ENCODE peak calls at places on chromosomes 1 and 21, in four cellular contexts. A is Caki2; I is effector CD4-positive, alpha-beta T cell; D is HEK293T. N is an unnamed sample.

GRCh38 chr1:26234644-26235384 is 814 bp downstream of the CEP85 start:
- DNase-seq in D (peak), I (no peak), A (peak), N (peak)

GRCh38 chr1:183180634-183181056 is 5.4 kb upstream of the LAMC2 start:
- DNase-seq in I (no peak), D (no peak), A (peak), N (peak)

GRCh38 chr1:2382621-2383361 is 8.6 kb downstream of the MORN1 start:
- DNase-seq in A (no peak), I (no peak), D (peak), N (peak)

GRCh38 chr1:246567258-246568235 is 1.3 kb downstream of the CNST start:
- DNase-seq in I (no peak), D (no peak), A (peak), N (no peak)

GRCh38 chr1:223230161-223230881 is 87.3 kb upstream of the TLR5 start:
- DNase-seq in I (no peak), A (no peak), D (no peak), N (peak)

GRCh38 chr1:114982251-114982650 is 47.4 kb upstream of the TSHB start:
- DNase-seq in I (no peak), A (peak), D (no peak), N (no peak)

GRCh38 chr1:236035681-236036101 is 29.2 kb downstream of the NID1 start:
- DNase-seq in D (no peak), A (no peak), I (no peak), N (no peak)

GRCh38 chr1:25743164-25744139 is 56.5 kb upstream of the SELENON start:
- DNase-seq in A (no peak), I (no peak), D (no peak), N (no peak)

GRCh38 chr1:21814241-21814918 is 2.3 kb downstream of the LDLRAD2 start:
- DNase-seq in I (no peak), D (no peak), A (no peak), N (peak)

GRCh38 chr1:31745898-31746668 is 18.1 kb downstream of the ADGRB2 start:
- DNase-seq in D (no peak), A (no peak), I (no peak), N (no peak)

GRCh38 chr1:109134423-109134822 is 20.5 kb downstream of the ELAPOR1 start:
- DNase-seq in I (no peak), A (no peak), D (no peak), N (no peak)

GRCh38 chr1:229860926-229861325 is 206.1 kb upstream of the GALNT2 start:
- DNase-seq in I (no peak), A (no peak), D (no peak), N (no peak)

GRCh38 chr1:78691995-78692747 is 42.5 kb downstream of the IFI44 start:
- DNase-seq in D (no peak), I (no peak), A (no peak), N (no peak)

GRCh38 chr21:45308211-45309068 is 20.7 kb upstream of the POFUT2 start:
- DNase-seq in D (no peak), A (no peak), I (no peak), N (peak)

GRCh38 chr1:211133841-211134669 is at the start of gene KCNH1:
- DNase-seq in I (peak), D (peak), A (peak), N (peak)

GRCh38 chr1:59477286-59477685 is 180.4 kb downstream of the FGGY start:
- DNase-seq in A (no peak), D (no peak), I (no peak), N (no peak)

GRCh38 chr1:187203257-187203656 is 374.5 kb downstream of the PLA2G4A start:
- DNase-seq in A (peak), I (no peak), D (no peak), N (peak)

GRCh38 chr1:29603622-29604021 is 367.3 kb downstream of the PTPRU start:
- DNase-seq in A (no peak), D (no peak), I (no peak), N (no peak)

GRCh38 chr1:91173379-91173890 is 151.6 kb upstream of the ZNF644 start:
- DNase-seq in I (no peak), A (no peak), D (no peak), N (no peak)

GRCh38 chr1:7334475-7335035 is 436.5 kb upstream of the VAMP3 start:
- DNase-seq in A (peak), D (peak), I (no peak), N (no peak)

GRCh38 chr1:61247881-61248752 is 165.8 kb downstream of the NFIA start:
- DNase-seq in D (no peak), I (no peak), A (no peak), N (no peak)

GRCh38 chr1:174660476-174660875 is 212.7 kb downstream of the GPR52 start:
- DNase-seq in I (no peak), A (no peak), D (no peak), N (no peak)

GRCh38 chr1:18962121-18962721 is 5.7 kb upstream of the IFFO2 start:
- DNase-seq in D (no peak), I (no peak), A (no peak), N (peak)

GRCh38 chr1:70204578-70204977 is 801 bp downstream of the LRRC40 start:
- DNase-seq in I (no peak), D (no peak), A (no peak), N (no peak)

GRCh38 chr1:246705368-246705767 is 18.8 kb upstream of the SCCPDH start:
- DNase-seq in I (no peak), A (peak), D (no peak), N (no peak)

GRCh38 chr21:44847261-44848056 is 26.0 kb downstream of the PTTG1IP start:
- DNase-seq in I (no peak), D (no peak), A (no peak), N (peak)

N was measured in islet precursor cell.